ENCODE peak calls at places on chromosomes 13 and 19, in seven cellular contexts. I, C, L, P, V, S and K are unnamed samples.

GRCh38 chr13:78679329-78679728 is 20.4 kb upstream of the OBI1 start:
- DNase-seq in P (no peak), L (no peak), S (no peak), C (no peak), I (no peak), V (no peak), K (no peak)

GRCh38 chr13:82847595-82847994 is 1034.7 kb downstream of the SLITRK1 start:
- DNase-seq in P (no peak), C (no peak), S (no peak), V (no peak), I (peak), L (no peak), K (no peak)

GRCh38 chr19:2974342-2974932 is 2.9 kb upstream of the TLE6 start:
- DNase-seq in P (no peak), S (no peak), V (no peak), C (peak), L (no peak), I (no peak), K (peak)

GRCh38 chr13:24208314-24208713 is 47.8 kb downstream of the SPATA13 start:
- DNase-seq in V (peak), P (peak), S (no peak), I (peak), L (no peak), C (no peak), K (no peak)

GRCh38 chr13:25171517-25172302 is at the start of gene AMER2:
- DNase-seq in P (no peak), C (no peak), L (no peak), S (peak), I (no peak), V (no peak), K (peak)

GRCh38 chr13:98570929-98571372 is 6.0 kb downstream of the STK24 start:
- DNase-seq in P (no peak), C (peak), I (peak), L (no peak), V (peak), S (no peak), K (no peak)

GRCh38 chr19:2051771-2052704 is 994 bp upstream of the MKNK2 start:
- DNase-seq in S (no peak), C (peak), P (no peak), I (no peak), V (no peak), L (peak), K (no peak)

GRCh38 chr19:41548954-41549688 is 26.8 kb upstream of the CEACAM21 start:
- DNase-seq in C (no peak), I (no peak), P (no peak), V (no peak), L (no peak), S (peak), K (peak)

GRCh38 chr19:13553880-13554400 is 47.7 kb upstream of the CACNA1A start:
- DNase-seq in S (no peak), C (no peak), P (no peak), V (no peak), L (no peak), I (no peak), K (no peak)

GRCh38 chr19:38812004-38812840 is 523 bp downstream of the LGALS4 start:
- DNase-seq in C (no peak), I (no peak), V (no peak), L (no peak), S (no peak), P (no peak), K (no peak)

GRCh38 chr13:109821038-109821545 is 34.7 kb upstream of the IRS2 start:
- DNase-seq in P (no peak), V (no peak), C (no peak), L (no peak), S (no peak), I (no peak), K (no peak)

GRCh38 chr19:47407417-47407774 is 11.9 kb downstream of the MEIS3 start:
- DNase-seq in V (no peak), I (no peak), C (no peak), P (no peak), S (no peak), L (no peak), K (no peak)

GRCh38 chr13:31965361-31966066 is 66.1 kb upstream of the FRY start:
- DNase-seq in L (no peak), P (peak), I (no peak), C (no peak), S (no peak), V (no peak), K (no peak)

GRCh38 chr13:27578121-27579030 is 42.0 kb downstream of the LNX2 start:
- DNase-seq in V (no peak), I (peak), C (no peak), S (no peak), L (no peak), P (peak), K (no peak)

GRCh38 chr13:94419304-94419943 is 60.1 kb downstream of the DCT start:
- DNase-seq in L (no peak), P (peak), V (no peak), I (peak), C (no peak), S (no peak), K (no peak)

GRCh38 chr19:42330521-42330835 is 5.0 kb downstream of the MEGF8 start:
- DNase-seq in I (no peak), S (no peak), C (no peak), P (no peak), L (no peak), V (no peak), K (no peak)

GRCh38 chr19:54209058-54209747 is 8.5 kb downstream of the RPS9 start:
- DNase-seq in C (no peak), L (peak), P (no peak), S (no peak), I (peak), V (no peak), K (no peak)

GRCh38 chr13:19822673-19823072 is 39.9 kb upstream of the PSPC1 start:
- DNase-seq in V (no peak), S (no peak), I (no peak), C (no peak), P (no peak), L (no peak), K (no peak)

GRCh38 chr19:50548191-50549058 is 19.8 kb downstream of the LRRC4B start:
- DNase-seq in L (no peak), I (no peak), S (no peak), C (no peak), V (no peak), P (no peak), K (no peak)

GRCh38 chr19:13804830-13805683 is 9.8 kb downstream of the ZSWIM4 start:
- DNase-seq in V (no peak), C (no peak), P (no peak), L (peak), I (no peak), S (no peak), K (peak)

GRCh38 chr13:99378985-99379734 is 72.0 kb upstream of the GPR183 start:
- DNase-seq in V (no peak), C (no peak), P (peak), S (no peak), L (peak), I (no peak), K (no peak)

GRCh38 chr19:3982701-3983541 is 2.3 kb downstream of the EEF2 start:
- DNase-seq in S (no peak), I (peak), P (peak), L (peak), V (no peak), C (no peak), K (no peak)

GRCh38 chr13:80339841-80340642 is 884 bp downstream of the SPRY2 start:
- DNase-seq in V (no peak), S (peak), L (no peak), I (peak), C (peak), P (peak), K (peak)

GRCh38 chr13:50149932-50150331 is 134.7 kb downstream of the KCNRG start:
- DNase-seq in L (no peak), S (no peak), C (no peak), V (no peak), I (no peak), P (no peak), K (no peak)

GRCh38 chr13:44218501-44219240 is 155.0 kb upstream of the SERP2 start:
- DNase-seq in V (no peak), I (peak), C (peak), L (no peak), P (no peak), S (no peak), K (no peak)

GRCh38 chr19:16324384-16325160 is at the start of gene KLF2:
- DNase-seq in V (peak), L (peak), I (peak), C (peak), S (peak), P (peak), K (peak)

GRCh38 chr13:112849500-112849899 is 119.5 kb upstream of the MCF2L start:
- DNase-seq in L (no peak), P (peak), V (no peak), I (peak), C (no peak), S (no peak), K (no peak)

GRCh38 chr13:75803175-75803611 is 167.1 kb downstream of the LMO7 start:
- DNase-seq in V (no peak), L (peak), I (no peak), C (peak), P (no peak), S (no peak), K (no peak)

GRCh38 chr13:51614350-51614786 is 30.1 kb downstream of the WDFY2 start:
- DNase-seq in S (no peak), C (no peak), P (no peak), I (no peak), L (no peak), V (no peak), K (no peak)

GRCh38 chr19:35913589-35913988 is 5.5 kb upstream of the TYROBP start:
- DNase-seq in S (no peak), C (no peak), P (peak), L (no peak), I (peak), V (no peak), K (no peak)

GRCh38 chr19:2426661-2427322 is 594 bp downstream of the TIMM13 start:
- DNase-seq in S (peak), V (peak), I (peak), P (peak), C (peak), L (peak), K (peak)

GRCh38 chr13:49606747-49607648 is 21.3 kb upstream of the ARL11 start:
- DNase-seq in L (peak), I (peak), V (peak), C (peak), P (peak), S (peak), K (peak)

GRCh38 chr19:55585658-55586339 is 5.2 kb upstream of the ZNF579 start:
- DNase-seq in C (peak), P (peak), V (no peak), I (no peak), L (peak), S (peak), K (peak)
- H3K9ac ChIP-seq in C (no peak), P (peak), V (no peak), I (no peak), L (no peak), S (peak), K (no peak)

GRCh38 chr19:49126575-49126974 is 7.2 kb downstream of the PPFIA3 start:
- DNase-seq in S (no peak), L (no peak), C (no peak), V (no peak), I (no peak), P (no peak), K (no peak)
- H3K9ac ChIP-seq in S (no peak), L (no peak), C (no peak), V (no peak), I (no peak), P (no peak), K (no peak)

DNA sequence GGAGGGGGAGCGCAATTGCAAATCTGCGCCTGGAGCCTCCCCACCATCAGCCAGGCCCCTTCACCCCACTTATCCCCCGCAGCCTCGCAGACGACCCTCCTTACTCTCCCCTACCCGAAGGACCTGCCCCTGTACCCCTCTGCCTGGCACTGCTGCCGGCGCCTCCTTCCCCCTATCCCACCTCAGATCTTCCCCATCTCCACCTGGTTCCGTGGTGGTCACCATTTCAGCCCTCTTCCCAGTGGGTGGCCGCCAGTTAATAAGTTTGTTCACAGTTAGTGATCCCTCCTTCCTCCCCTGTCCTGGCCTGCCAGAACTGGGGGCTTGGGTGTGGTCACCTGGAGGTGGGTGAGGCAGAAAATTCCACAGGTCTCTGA is 397 bp downstream of the SLC44A2 start:
- DNase-seq in I (peak), L (no peak), S (no peak), C (peak), V (no peak), P (no peak), K (peak)
- H3K9ac ChIP-seq in I (peak), L (peak), S (peak), C (peak), V (peak), P (peak), K (peak)

DNA sequence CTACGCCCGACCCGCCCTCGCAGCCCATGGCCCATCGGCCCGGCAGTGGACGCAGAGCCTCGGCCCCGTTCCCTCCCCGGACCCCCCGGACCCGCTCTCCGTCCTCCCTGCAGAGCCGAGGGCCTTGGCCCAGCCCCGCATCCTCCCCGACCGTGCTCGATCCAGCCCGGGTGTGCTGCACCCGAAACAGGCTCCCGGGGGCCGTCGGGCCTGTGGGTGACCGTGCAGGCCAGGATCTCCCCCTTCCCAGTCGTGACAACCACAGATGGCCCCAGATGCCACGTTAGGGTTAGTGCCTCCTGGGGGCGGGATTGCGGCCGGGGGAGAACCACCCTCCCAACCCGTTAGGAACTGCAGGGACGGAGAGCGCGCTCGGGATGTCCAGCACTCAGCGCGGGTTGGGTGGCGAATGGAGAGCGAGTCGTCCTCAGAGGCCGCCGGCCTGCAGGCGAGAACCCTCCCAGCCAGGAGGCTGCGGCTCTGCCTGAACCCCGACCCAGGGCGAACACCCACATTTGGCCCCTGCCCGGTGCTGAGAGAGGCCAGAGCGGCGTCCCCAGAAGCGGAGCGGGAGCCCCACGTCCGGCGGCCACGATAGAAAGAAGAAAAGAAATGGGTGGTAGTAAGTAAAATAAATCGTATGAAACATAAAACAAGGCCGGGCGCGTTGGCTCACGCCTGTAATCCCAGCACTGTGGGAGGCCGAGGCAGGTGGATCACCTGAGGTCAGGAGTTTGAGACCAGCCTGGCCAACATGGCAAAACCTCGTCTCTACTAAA is 6.7 kb upstream of the MADCAM1 start:
- DNase-seq in P (peak), V (no peak), S (no peak), I (peak), L (peak), C (no peak), K (peak)
- H3K9ac ChIP-seq in P (peak), V (peak), S (peak), I (peak), L (no peak), C (peak), K (peak)